ENCODE peak calls at places on chromosomes 4 and X, in nine cellular contexts. T, U, B, W, E, G, N, R and I are unnamed samples. For H3K9me3, the result is how much of the 10 kb centered on the place peaks cover.

GRCh38 chr4:159697322-159698283 is 594.7 kb downstream of the RAPGEF2 start:
- DNase-seq in B (no peak), G (no peak), N (no peak), W (no peak), R (no peak), E (no peak), T (no peak), U (no peak), I (no peak)

GRCh38 chr4:8534129-8534528 is 46.1 kb upstream of the GPR78 start:
- DNase-seq in R (no peak), N (peak), E (no peak), B (peak), G (no peak), U (no peak), T (peak), W (peak), I (no peak)

GRCh38 chrX:96373047-96373355 is 311.6 kb upstream of the DIAPH2 start:
- DNase-seq in N (no peak), U (no peak), G (no peak), R (no peak), T (no peak), B (no peak), W (no peak), E (no peak), I (no peak)

GRCh38 chr4:87209696-87210095 is 10.7 kb downstream of the KLHL8 start:
- DNase-seq in N (peak), W (no peak), B (no peak), U (peak), T (no peak), R (no peak), E (peak), G (no peak), I (no peak)

GRCh38 chr4:174669278-174669677 is 147.0 kb upstream of the HPGD start:
- DNase-seq in U (peak), R (no peak), G (no peak), W (no peak), N (peak), E (no peak), T (no peak), B (no peak), I (no peak)

GRCh38 chrX:115017455-115017854 is at the start of gene IL13RA2:
- DNase-seq in U (no peak), N (no peak), B (no peak), G (no peak), E (no peak), T (peak), R (no peak), W (no peak), I (peak)

GRCh38 chr4:118968006-118968405 is 79.4 kb downstream of the SYNPO2 start:
- DNase-seq in T (peak), B (peak), G (no peak), W (peak), N (peak), R (peak), E (peak), U (no peak), I (peak)

GRCh38 chrX:129613596-129613995 is 41.2 kb downstream of the APLN start:
- DNase-seq in T (peak), U (no peak), B (no peak), W (no peak), N (no peak), R (no peak), E (no peak), G (no peak), I (no peak)

GRCh38 chrX:24862343-24862742 is 153.4 kb downstream of the ARX start:
- DNase-seq in R (no peak), W (no peak), B (no peak), T (no peak), U (no peak), N (peak), G (no peak), E (no peak), I (no peak)

GRCh38 chr4:94911141-94911540 is 153.4 kb downstream of the BMPR1B start:
- DNase-seq in W (no peak), R (no peak), G (no peak), N (no peak), T (no peak), U (no peak), E (no peak), B (no peak), I (no peak)

GRCh38 chrX:154727418-154728323 is 23.2 kb downstream of the GAB3 start:
- DNase-seq in B (no peak), U (no peak), W (no peak), G (no peak), E (peak), T (peak), N (peak), R (peak), I (no peak)

GRCh38 chr4:100290585-100290984 is 100.3 kb upstream of the DDIT4L start:
- DNase-seq in N (no peak), U (no peak), R (no peak), T (no peak), G (no peak), E (no peak), W (no peak), B (no peak), I (no peak)

GRCh38 chr4:111045992-111046391 is 423.1 kb upstream of the PITX2 start:
- DNase-seq in R (no peak), B (no peak), G (no peak), W (no peak), N (no peak), E (no peak), U (no peak), T (no peak), I (no peak)

GRCh38 chr4:103429283-103429682 is 231.1 kb upstream of the CENPE start:
- DNase-seq in N (no peak), U (peak), E (no peak), T (no peak), W (peak), B (peak), G (no peak), R (no peak), I (peak)

GRCh38 chr4:37438880-37439279 is 194.3 kb downstream of the NWD2 start:
- DNase-seq in W (no peak), T (no peak), R (no peak), U (no peak), B (no peak), E (no peak), G (no peak), N (no peak), I (no peak)

GRCh38 chr4:158010346-158010745 is 162.5 kb downstream of the GASK1B start:
- DNase-seq in E (no peak), U (no peak), T (no peak), W (no peak), G (no peak), B (no peak), R (no peak), N (no peak), I (no peak)

GRCh38 chr4:54664400-54664799 is 6.6 kb downstream of the KIT start:
- DNase-seq in E (no peak), B (no peak), G (no peak), W (no peak), N (no peak), R (no peak), T (no peak), U (no peak), I (no peak)

GRCh38 chr4:7206385-7206784 is 14.0 kb downstream of the SORCS2 start:
- DNase-seq in U (peak), G (peak), W (no peak), E (peak), R (peak), T (peak), N (peak), B (peak), I (peak)

GRCh38 chr4:176924238-176924637 is 131.5 kb upstream of the VEGFC start:
- DNase-seq in G (no peak), W (no peak), N (no peak), B (no peak), T (no peak), R (no peak), U (no peak), E (no peak), I (no peak)

GRCh38 chr4:101596786-101597185 is 193.7 kb upstream of the BANK1 start:
- DNase-seq in U (no peak), B (no peak), W (no peak), G (no peak), N (no peak), E (no peak), T (no peak), R (no peak), I (no peak)

GRCh38 chr4:101600287-101600686 is 190.2 kb upstream of the BANK1 start:
- DNase-seq in U (no peak), G (no peak), N (no peak), E (no peak), T (peak), R (no peak), B (no peak), W (no peak), I (no peak)

GRCh38 chr4:101599620-101600019 is 190.9 kb upstream of the BANK1 start:
- DNase-seq in R (no peak), U (no peak), T (peak), W (no peak), N (peak), B (no peak), E (no peak), G (no peak), I (no peak)

GRCh38 chr4:101594588-101594987 is 195.9 kb upstream of the BANK1 start:
- DNase-seq in U (no peak), R (no peak), B (no peak), E (no peak), N (no peak), T (no peak), G (no peak), W (no peak), I (no peak)

DNA sequence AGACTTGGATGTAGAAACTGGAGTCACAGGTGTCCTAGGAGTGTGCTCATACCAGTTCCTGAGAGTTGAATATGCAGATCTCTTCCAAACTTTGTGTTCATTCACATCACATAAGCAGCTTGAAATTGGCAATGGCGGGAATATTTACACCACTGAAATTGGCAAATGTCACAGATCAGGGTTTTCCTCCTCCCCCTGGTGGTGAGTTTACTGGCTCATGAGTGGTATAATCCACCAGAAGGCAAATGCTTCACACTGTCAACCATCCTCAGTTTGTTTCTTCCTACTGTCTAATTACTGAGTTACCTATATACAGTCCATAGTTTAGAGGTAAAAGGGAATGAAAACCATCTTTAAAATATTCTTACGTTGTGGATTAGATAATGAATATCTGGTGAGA is 193.3 kb upstream of the BANK1 start:
- DNase-seq in R (no peak), W (no peak), N (no peak), G (no peak), E (no peak), T (no peak), B (no peak), U (peak), I (peak)
- TF ChIP-seq CTCF in R (no peak), W (peak), N (peak), G (no peak), E (peak), T (no peak), B (peak), U (no peak), I (peak)

DNA sequence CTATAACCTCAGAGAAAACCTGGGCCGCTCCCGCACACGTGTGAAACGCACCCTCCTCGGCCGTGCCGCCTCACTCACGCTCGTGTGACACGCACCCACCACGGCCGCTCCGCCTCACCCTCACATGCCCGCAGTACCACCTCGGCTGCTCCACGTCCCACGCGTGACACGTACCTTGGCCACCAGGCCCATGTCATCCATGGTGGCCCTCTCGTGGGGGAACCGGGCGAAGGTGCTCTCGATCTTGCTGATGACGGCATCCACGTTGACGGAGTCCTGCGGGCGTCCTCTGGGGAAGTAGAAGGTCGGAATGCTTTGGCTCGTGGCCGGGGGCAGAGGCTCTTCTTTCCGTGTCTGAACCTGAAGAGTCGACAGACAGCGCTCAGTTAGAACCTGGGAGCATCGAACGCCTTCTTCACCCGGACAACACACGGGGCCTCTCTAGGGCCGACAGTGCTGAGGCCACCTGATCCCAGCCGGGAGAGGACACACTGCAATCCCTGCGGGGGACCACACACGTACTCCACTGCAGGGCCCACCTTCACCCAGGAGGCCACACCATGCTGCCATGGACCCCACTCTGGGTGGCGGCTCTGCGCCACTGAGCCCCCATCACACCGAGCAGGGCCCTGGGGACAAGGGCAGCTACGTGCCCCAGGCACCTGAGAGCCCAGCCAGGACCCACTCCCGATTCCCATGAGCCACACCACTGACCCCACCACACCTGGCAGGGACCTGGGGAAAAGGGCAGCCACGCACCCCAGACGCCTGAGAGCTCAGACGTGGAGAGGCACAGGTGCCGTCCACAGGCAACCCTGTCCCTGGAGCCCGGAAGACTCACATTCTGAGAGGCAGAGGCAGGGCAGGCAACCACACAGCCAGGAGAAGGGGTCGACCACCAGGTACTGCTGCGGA is 25.2 kb downstream of the PPP2R3B start:
- DNase-seq in B (no peak), U (no peak), N (no peak), E (no peak), G (no peak), R (no peak), W (no peak), T (no peak), I (no peak)
- H3K9me3 ChIP-seq in B (under half), U (under half), N (under half), E (under half), G (under half), R (under half), W (under half), T (under half), I (under half)

GRCh38 chr4:112938461-112939058 is 110.9 kb upstream of the ANK2 start:
- DNase-seq in G (no peak), U (peak), N (peak), W (no peak), B (no peak), T (peak), R (no peak), E (no peak), I (no peak)

GRCh38 chr4:112940364-112940763 is 109.1 kb upstream of the ANK2 start:
- DNase-seq in E (no peak), W (no peak), B (no peak), U (no peak), T (no peak), G (no peak), R (no peak), N (no peak), I (no peak)

GRCh38 chr4:112939901-112940300 is 109.6 kb upstream of the ANK2 start:
- DNase-seq in G (no peak), B (no peak), N (no peak), R (no peak), T (no peak), E (no peak), U (no peak), W (no peak), I (no peak)

GRCh38 chr4:112944006-112944405 is 105.4 kb upstream of the ANK2 start:
- DNase-seq in W (no peak), R (no peak), E (no peak), N (no peak), G (no peak), U (no peak), T (peak), B (no peak), I (peak)

DNA sequence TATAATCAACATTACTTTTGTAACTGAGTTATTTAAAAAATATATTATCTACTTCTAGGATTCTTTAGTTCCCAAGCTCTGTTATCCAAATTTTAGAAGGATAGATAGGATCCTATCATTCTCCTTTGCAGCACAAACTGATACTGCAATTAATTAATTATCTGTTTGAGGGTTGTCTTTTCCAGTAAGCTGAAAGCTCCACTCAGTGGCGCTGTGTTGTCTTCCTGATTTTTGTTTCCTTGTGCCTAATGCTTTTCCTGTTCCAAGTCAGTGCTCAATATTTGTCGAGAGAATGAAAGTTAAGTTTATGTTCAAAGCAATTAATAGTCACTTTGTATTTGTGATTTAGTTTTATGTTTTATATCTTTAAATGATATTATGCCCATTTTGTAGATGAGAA is 107.4 kb upstream of the ANK2 start:
- DNase-seq in E (no peak), R (no peak), U (no peak), T (no peak), G (no peak), B (no peak), W (no peak), N (no peak), I (peak)
- TF ChIP-seq CTCF in E (no peak), R (no peak), U (no peak), T (no peak), G (no peak), B (peak), W (peak), N (peak), I (peak)

DNA sequence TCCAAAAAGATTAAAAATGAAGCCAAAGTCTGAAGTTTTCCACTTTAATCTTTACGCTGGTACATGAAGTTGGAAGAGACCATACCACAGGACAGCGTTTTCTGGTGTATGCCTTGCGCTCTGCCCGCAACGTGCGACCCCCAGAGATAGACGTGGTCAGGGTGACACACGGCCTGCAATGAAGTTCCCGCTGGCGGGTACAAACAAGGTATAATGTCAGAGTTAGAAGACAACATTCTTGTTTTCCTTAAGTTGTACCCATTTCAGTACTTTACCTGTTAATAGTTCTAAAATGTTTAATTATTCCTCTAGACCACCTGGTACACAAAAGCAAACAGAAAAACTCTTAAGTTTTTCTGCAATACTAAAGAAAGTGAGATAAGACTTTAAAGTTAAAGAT is 4.8 kb downstream of the HNRNPDL start:
- DNase-seq in E (no peak), W (no peak), G (no peak), U (no peak), T (no peak), R (no peak), B (no peak), N (no peak), I (no peak)
- H3K9me3 ChIP-seq in E (under half), W (under half), G (under half), U (under half), T (under half), R (under half), B (under half), N (under half), I (under half)

DNA sequence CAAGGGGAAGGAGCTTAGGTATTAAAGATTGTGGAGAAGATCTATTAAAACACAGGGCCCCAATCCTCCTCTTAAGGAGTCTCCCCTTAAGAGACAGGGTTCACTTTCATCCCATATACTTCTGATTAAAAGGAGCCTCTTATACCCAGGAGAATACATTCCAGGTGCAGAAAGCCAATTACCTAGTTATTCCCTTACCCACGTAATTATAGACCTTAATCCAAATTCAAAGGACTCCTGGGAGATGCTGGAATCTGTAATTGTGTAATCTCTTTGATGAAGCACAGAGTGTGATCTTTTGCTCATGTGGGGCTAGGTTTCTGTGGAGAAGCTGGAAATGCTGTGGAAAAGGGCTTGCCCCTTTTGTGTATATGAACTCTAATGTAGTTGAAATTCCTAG is 1.4 kb upstream of the SEC24B start:
- DNase-seq in T (no peak), N (no peak), W (no peak), U (no peak), B (no peak), R (no peak), G (no peak), E (no peak), I (no peak)
- TF ChIP-seq CTCF in T (no peak), N (no peak), W (no peak), U (no peak), B (no peak), R (no peak), G (no peak), E (no peak), I (no peak)

GRCh38 chrX:23820235-23820782 is 37.3 kb downstream of the SAT1 start:
- DNase-seq in B (no peak), G (no peak), E (no peak), T (no peak), U (no peak), R (no peak), N (peak), W (no peak), I (no peak)

GRCh38 chrX:23816179-23816578 is 33.2 kb downstream of the SAT1 start:
- DNase-seq in N (no peak), T (no peak), B (peak), R (no peak), U (no peak), G (no peak), E (no peak), W (no peak), I (no peak)

GRCh38 chrX:23819385-23820234 is 36.6 kb downstream of the SAT1 start:
- DNase-seq in E (no peak), G (no peak), R (no peak), B (no peak), W (no peak), T (no peak), U (no peak), N (peak), I (no peak)

GRCh38 chrX:23815376-23815775 is 32.4 kb downstream of the SAT1 start:
- DNase-seq in B (no peak), N (no peak), G (no peak), W (no peak), R (no peak), E (no peak), U (no peak), T (no peak), I (no peak)

DNA sequence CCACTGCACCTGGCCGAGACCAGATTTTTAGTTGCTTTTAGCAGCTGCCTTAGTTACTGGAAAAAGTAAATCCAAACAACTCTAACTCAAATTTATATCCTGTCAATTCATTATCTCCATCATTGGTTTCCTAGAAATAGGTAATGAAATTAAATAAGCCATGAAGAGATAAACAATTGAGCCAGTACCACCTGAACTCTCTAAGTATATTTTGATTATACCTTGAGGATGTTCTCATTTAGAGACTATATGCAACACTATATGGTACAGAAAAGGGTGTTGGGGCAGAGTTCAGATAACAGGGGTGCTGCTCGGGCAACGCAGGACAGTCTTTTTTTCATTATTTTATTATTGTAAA is 35.0 kb downstream of the SAT1 start:
- DNase-seq in T (no peak), W (no peak), B (no peak), N (no peak), E (no peak), G (no peak), R (no peak), U (no peak), I (no peak)
- H3K9me3 ChIP-seq in T (under half), W (under half), B (under half), N (under half), E (under half), G (under half), R (under half), U (under half), I (under half)